ENCODE peak calls at places on chromosomes 3 and 15, in eight cellular contexts. One of them, this sample, is unnamed.

GRCh38 chr15:48421362-48421761 is 90.1 kb downstream of the DUT start:
- DNase-seq in OCI-LY7: no peak
- DNase-seq in hepatocyte: no peak
- DNase-seq in GM23248: no peak
- DNase-seq in SK-N-SH: no peak
- DNase-seq in neural progenitor cell: no peak
- DNase-seq in HCT116: no peak
- DNase-seq in MM.1S: no peak
- DNase-seq in this sample: no peak

GRCh38 chr3:136546718-136547117 is 205.5 kb downstream of the STAG1 start:
- DNase-seq in OCI-LY7: peak; percentile 19
- DNase-seq in hepatocyte: no peak
- DNase-seq in GM23248: no peak
- DNase-seq in SK-N-SH: no peak
- DNase-seq in neural progenitor cell: no peak
- DNase-seq in HCT116: peak; percentile 10
- DNase-seq in MM.1S: no peak
- DNase-seq in this sample: peak; percentile 24

GRCh38 chr3:119145128-119145499 is 851 bp upstream of the TEX55 start:
- DNase-seq in OCI-LY7: no peak
- DNase-seq in hepatocyte: no peak
- DNase-seq in GM23248: no peak
- DNase-seq in SK-N-SH: no peak
- DNase-seq in neural progenitor cell: no peak
- DNase-seq in HCT116: no peak
- DNase-seq in MM.1S: no peak
- DNase-seq in this sample: no peak

GRCh38 chr15:39746176-39746575 is 36.5 kb downstream of the FSIP1 start:
- DNase-seq in OCI-LY7: no peak
- DNase-seq in hepatocyte: no peak
- DNase-seq in GM23248: peak; percentile 44
- DNase-seq in SK-N-SH: no peak
- DNase-seq in neural progenitor cell: no peak
- DNase-seq in HCT116: no peak
- DNase-seq in MM.1S: no peak
- DNase-seq in this sample: no peak

GRCh38 chr3:88141458-88142083 is 8.2 kb upstream of the C3orf38 start:
- DNase-seq in OCI-LY7: no peak
- DNase-seq in hepatocyte: no peak
- DNase-seq in GM23248: peak; percentile 77
- DNase-seq in SK-N-SH: no peak
- DNase-seq in neural progenitor cell: no peak
- DNase-seq in HCT116: no peak
- DNase-seq in MM.1S: no peak
- DNase-seq in this sample: peak; percentile 41

GRCh38 chr3:44041726-44042125 is 200.0 kb upstream of the TOPAZ1 start:
- DNase-seq in OCI-LY7: no peak
- DNase-seq in hepatocyte: no peak
- DNase-seq in GM23248: no peak
- DNase-seq in SK-N-SH: no peak
- DNase-seq in neural progenitor cell: no peak
- DNase-seq in HCT116: no peak
- DNase-seq in MM.1S: no peak
- DNase-seq in this sample: no peak

GRCh38 chr15:86772369-86773059 is 692.8 kb downstream of the AGBL1 start:
- DNase-seq in OCI-LY7: no peak
- DNase-seq in hepatocyte: peak; percentile 54
- DNase-seq in GM23248: no peak
- DNase-seq in SK-N-SH: no peak
- DNase-seq in neural progenitor cell: no peak
- DNase-seq in HCT116: no peak
- DNase-seq in MM.1S: no peak
- DNase-seq in this sample: no peak

GRCh38 chr3:44065311-44065710 is 176.4 kb upstream of the TOPAZ1 start:
- DNase-seq in OCI-LY7: no peak
- DNase-seq in hepatocyte: no peak
- DNase-seq in GM23248: peak; percentile 57
- DNase-seq in SK-N-SH: peak; percentile 64
- DNase-seq in neural progenitor cell: no peak
- DNase-seq in HCT116: no peak
- DNase-seq in MM.1S: no peak
- DNase-seq in this sample: peak; percentile 89

GRCh38 chr3:192861972-192862371 is 55.7 kb downstream of the MB21D2 start:
- DNase-seq in OCI-LY7: peak; percentile 3
- DNase-seq in hepatocyte: no peak
- DNase-seq in GM23248: no peak
- DNase-seq in SK-N-SH: no peak
- DNase-seq in neural progenitor cell: no peak
- DNase-seq in HCT116: no peak
- DNase-seq in MM.1S: peak; percentile 72
- DNase-seq in this sample: no peak

GRCh38 chr3:159652452-159652851 is 336.2 kb upstream of the IL12A start:
- DNase-seq in OCI-LY7: no peak
- DNase-seq in hepatocyte: no peak
- DNase-seq in GM23248: no peak
- DNase-seq in SK-N-SH: no peak
- DNase-seq in neural progenitor cell: no peak
- DNase-seq in HCT116: no peak
- DNase-seq in MM.1S: no peak
- DNase-seq in this sample: no peak

GRCh38 chr3:54358969-54359648 is 236.8 kb downstream of the CACNA2D3 start:
- DNase-seq in OCI-LY7: no peak
- DNase-seq in hepatocyte: no peak
- DNase-seq in GM23248: no peak
- DNase-seq in SK-N-SH: no peak
- DNase-seq in neural progenitor cell: no peak
- DNase-seq in HCT116: no peak
- DNase-seq in MM.1S: no peak
- DNase-seq in this sample: no peak

GRCh38 chr3:50008931-50009330 is 69.0 kb downstream of the RBM6 start:
- DNase-seq in OCI-LY7: no peak
- DNase-seq in hepatocyte: no peak
- DNase-seq in GM23248: peak; percentile 65
- DNase-seq in SK-N-SH: no peak
- DNase-seq in neural progenitor cell: no peak
- DNase-seq in HCT116: no peak
- DNase-seq in MM.1S: no peak
- DNase-seq in this sample: peak; percentile 15

GRCh38 chr15:52765779-52766178 is 24.4 kb downstream of the ONECUT1 start:
- DNase-seq in OCI-LY7: no peak
- DNase-seq in hepatocyte: no peak
- DNase-seq in GM23248: peak; percentile 33
- DNase-seq in SK-N-SH: no peak
- DNase-seq in neural progenitor cell: peak; percentile 55
- DNase-seq in HCT116: no peak
- DNase-seq in MM.1S: no peak
- DNase-seq in this sample: peak; percentile 16

GRCh38 chr3:62159693-62160092 is 213.7 kb downstream of the FEZF2 start:
- DNase-seq in OCI-LY7: no peak
- DNase-seq in hepatocyte: no peak
- DNase-seq in GM23248: peak; percentile 75
- DNase-seq in SK-N-SH: no peak
- DNase-seq in neural progenitor cell: no peak
- DNase-seq in HCT116: no peak
- DNase-seq in MM.1S: no peak
- DNase-seq in this sample: no peak

GRCh38 chr3:64906011-64906410 is 218.2 kb upstream of the ADAMTS9 start:
- DNase-seq in OCI-LY7: no peak
- DNase-seq in hepatocyte: no peak
- DNase-seq in GM23248: no peak
- DNase-seq in SK-N-SH: no peak
- DNase-seq in neural progenitor cell: no peak
- DNase-seq in HCT116: no peak
- DNase-seq in MM.1S: no peak
- DNase-seq in this sample: no peak

GRCh38 chr15:98787936-98788757 is 139.8 kb downstream of the IGF1R start:
- DNase-seq in OCI-LY7: no peak
- DNase-seq in hepatocyte: peak; percentile 63
- DNase-seq in GM23248: no peak
- DNase-seq in SK-N-SH: no peak
- DNase-seq in neural progenitor cell: peak; percentile 55
- DNase-seq in HCT116: no peak
- DNase-seq in MM.1S: no peak
- DNase-seq in this sample: no peak

GRCh38 chr15:92801774-92802464 is 98.2 kb upstream of the CHD2 start:
- DNase-seq in OCI-LY7: no peak
- DNase-seq in hepatocyte: no peak
- DNase-seq in GM23248: peak; percentile 95
- DNase-seq in SK-N-SH: no peak
- DNase-seq in neural progenitor cell: no peak
- DNase-seq in HCT116: peak; percentile 71
- DNase-seq in MM.1S: no peak
- DNase-seq in this sample: peak; percentile 72

DNA sequence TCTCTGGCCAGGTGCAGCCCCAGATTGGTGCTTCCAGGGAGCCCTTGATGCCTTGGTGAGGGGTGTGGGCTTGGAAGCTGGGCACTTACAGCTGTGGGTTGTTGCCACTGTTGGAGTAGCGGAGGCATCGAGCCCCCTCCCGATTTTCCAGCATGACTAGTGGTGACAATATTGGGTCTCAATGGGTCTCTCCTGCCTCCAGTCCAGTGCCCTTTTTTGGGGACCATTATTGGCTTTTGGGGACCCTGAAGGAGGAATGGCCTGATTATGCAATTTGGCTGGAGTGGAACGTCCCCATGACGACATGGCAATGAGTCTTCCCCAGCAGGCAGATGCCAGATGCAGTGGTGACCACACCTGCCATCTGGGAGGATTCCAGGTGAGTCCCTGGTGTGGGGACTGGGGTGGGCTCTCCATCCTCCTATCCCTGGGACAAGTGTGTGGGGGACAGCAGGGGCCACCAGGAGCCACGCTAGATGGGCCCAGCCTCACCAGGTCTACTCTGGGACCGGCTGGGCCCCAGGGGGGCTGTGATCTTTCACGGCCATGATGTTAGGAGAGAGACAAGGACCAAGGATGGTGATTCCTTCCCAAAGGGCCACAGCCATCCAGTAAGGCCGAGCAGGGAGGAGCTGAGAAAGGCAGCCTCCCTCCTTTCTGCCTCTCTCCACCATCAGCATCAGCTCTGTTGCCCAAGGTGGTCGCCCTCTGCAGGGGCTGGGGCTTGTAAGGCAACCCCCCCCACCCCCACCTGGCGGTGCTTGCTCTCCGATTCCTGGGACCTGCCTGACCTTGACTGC is 196.8 kb downstream of the GOLGA6L6 start:
- DNase-seq in OCI-LY7: no peak
- DNase-seq in hepatocyte: peak; percentile 28
- DNase-seq in GM23248: no peak
- DNase-seq in SK-N-SH: peak; percentile 26
- DNase-seq in neural progenitor cell: no peak
- DNase-seq in HCT116: no peak
- DNase-seq in MM.1S: peak; percentile 6
- DNase-seq in this sample: no peak
- H3K9me3 ChIP-seq in OCI-LY7: peaks cover 20% of the 10 kb centered on the region
- H3K9me3 ChIP-seq in hepatocyte: peaks cover 74% of the 10 kb centered on the region
- H3K9me3 ChIP-seq in GM23248: no peaks in the 10 kb centered on the region
- H3K9me3 ChIP-seq in SK-N-SH: no peaks in the 10 kb centered on the region
- H3K9me3 ChIP-seq in neural progenitor cell: peaks cover 45% of the 10 kb centered on the region
- H3K9me3 ChIP-seq in HCT116: peaks cover 69% of the 10 kb centered on the region
- H3K9me3 ChIP-seq in MM.1S: no peaks in the 10 kb centered on the region
- H3K9me3 ChIP-seq in this sample: peaks cover 60% of the 10 kb centered on the region

DNA sequence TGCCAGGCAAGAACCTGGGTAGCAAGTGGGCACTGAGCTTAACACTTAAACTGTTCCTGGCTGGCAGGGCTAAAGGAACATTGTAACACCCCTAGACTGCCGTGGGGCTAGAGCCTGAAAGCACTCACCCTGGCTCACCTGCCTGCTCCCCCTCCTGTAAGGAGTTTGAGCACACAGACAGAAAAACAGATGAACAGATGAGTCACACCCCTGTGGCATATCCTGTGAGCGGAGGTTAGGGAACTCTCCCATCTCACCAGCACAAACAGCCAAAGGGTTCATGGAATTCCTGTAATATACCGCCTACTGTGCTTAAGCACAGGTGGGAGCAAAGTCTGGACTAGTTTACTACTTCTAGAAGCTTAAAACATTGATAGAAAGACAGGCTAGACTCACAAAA is 300.1 kb downstream of the ROBO1 start:
- DNase-seq in OCI-LY7: no peak
- DNase-seq in hepatocyte: peak; percentile 5
- DNase-seq in GM23248: peak; percentile 3
- DNase-seq in SK-N-SH: no peak
- DNase-seq in neural progenitor cell: no peak
- DNase-seq in HCT116: no peak
- DNase-seq in MM.1S: no peak
- DNase-seq in this sample: peak; percentile 71
- TF ChIP-seq EZH2phosphoT487 in OCI-LY7: no peak
- TF ChIP-seq EZH2phosphoT487 in hepatocyte: no peak
- TF ChIP-seq EZH2phosphoT487 in GM23248: no peak
- TF ChIP-seq EZH2phosphoT487 in SK-N-SH: no peak
- TF ChIP-seq EZH2phosphoT487 in neural progenitor cell: no peak
- TF ChIP-seq EZH2phosphoT487 in HCT116: no peak
- TF ChIP-seq EZH2phosphoT487 in MM.1S: no peak
- TF ChIP-seq EZH2phosphoT487 in this sample: no peak

GRCh38 chr3:4981160-4981687 is 2.0 kb downstream of the BHLHE40 start:
- DNase-seq in OCI-LY7: no peak
- DNase-seq in hepatocyte: no peak
- DNase-seq in GM23248: peak; percentile 58
- DNase-seq in SK-N-SH: no peak
- DNase-seq in neural progenitor cell: no peak
- DNase-seq in HCT116: no peak
- DNase-seq in MM.1S: no peak
- DNase-seq in this sample: peak; percentile 45

GRCh38 chr3:4980229-4981159 is 1.3 kb downstream of the BHLHE40 start:
- DNase-seq in OCI-LY7: peak; percentile 67
- DNase-seq in hepatocyte: peak; percentile 94
- DNase-seq in GM23248: peak; percentile 97
- DNase-seq in SK-N-SH: peak; percentile 82
- DNase-seq in neural progenitor cell: peak; percentile 75
- DNase-seq in HCT116: peak; percentile 62
- DNase-seq in MM.1S: peak; percentile 79
- DNase-seq in this sample: peak; percentile 97

GRCh38 chr3:4983739-4984510 is 4.7 kb downstream of the BHLHE40 start:
- DNase-seq in OCI-LY7: peak; percentile 62
- DNase-seq in hepatocyte: peak; percentile 74
- DNase-seq in GM23248: peak; percentile 93
- DNase-seq in SK-N-SH: no peak
- DNase-seq in neural progenitor cell: peak; percentile 25
- DNase-seq in HCT116: peak; percentile 73
- DNase-seq in MM.1S: peak; percentile 42
- DNase-seq in this sample: peak; percentile 87

GRCh38 chr3:4982773-4983738 is 3.8 kb downstream of the BHLHE40 start:
- DNase-seq in OCI-LY7: no peak
- DNase-seq in hepatocyte: no peak
- DNase-seq in GM23248: peak; percentile 72
- DNase-seq in SK-N-SH: no peak
- DNase-seq in neural progenitor cell: no peak
- DNase-seq in HCT116: no peak
- DNase-seq in MM.1S: no peak
- DNase-seq in this sample: no peak

GRCh38 chr3:4981688-4982494 is 2.7 kb downstream of the BHLHE40 start:
- DNase-seq in OCI-LY7: no peak
- DNase-seq in hepatocyte: peak; percentile 66
- DNase-seq in GM23248: peak; percentile 87
- DNase-seq in SK-N-SH: no peak
- DNase-seq in neural progenitor cell: no peak
- DNase-seq in HCT116: no peak
- DNase-seq in MM.1S: no peak
- DNase-seq in this sample: peak; percentile 78
- H3K9me3 ChIP-seq in OCI-LY7: no peaks in the 10 kb centered on the region
- H3K9me3 ChIP-seq in hepatocyte: no peaks in the 10 kb centered on the region
- H3K9me3 ChIP-seq in GM23248: no peaks in the 10 kb centered on the region
- H3K9me3 ChIP-seq in SK-N-SH: no peaks in the 10 kb centered on the region
- H3K9me3 ChIP-seq in neural progenitor cell: no peaks in the 10 kb centered on the region
- H3K9me3 ChIP-seq in HCT116: no peaks in the 10 kb centered on the region
- H3K9me3 ChIP-seq in MM.1S: no peaks in the 10 kb centered on the region
- H3K9me3 ChIP-seq in this sample: no peaks in the 10 kb centered on the region

GRCh38 chr3:86563358-86563970 is 427.5 kb downstream of the VGLL3 start:
- DNase-seq in OCI-LY7: peak; percentile 59
- DNase-seq in hepatocyte: peak; percentile 84
- DNase-seq in GM23248: peak; percentile 67
- DNase-seq in SK-N-SH: peak; percentile 16
- DNase-seq in neural progenitor cell: peak; percentile 76
- DNase-seq in HCT116: peak; percentile 3
- DNase-seq in MM.1S: peak; percentile 59
- DNase-seq in this sample: peak; percentile 77
- TF ChIP-seq EZH2phosphoT487 in OCI-LY7: no peak
- TF ChIP-seq EZH2phosphoT487 in hepatocyte: no peak
- TF ChIP-seq EZH2phosphoT487 in GM23248: no peak
- TF ChIP-seq EZH2phosphoT487 in SK-N-SH: no peak
- TF ChIP-seq EZH2phosphoT487 in neural progenitor cell: no peak
- TF ChIP-seq EZH2phosphoT487 in HCT116: no peak
- TF ChIP-seq EZH2phosphoT487 in MM.1S: no peak
- TF ChIP-seq EZH2phosphoT487 in this sample: no peak

This sample was measured in PC-3.